ENCODE peak calls at places on chromosomes 4 and X, in seven cellular contexts. W is RCC 7860; O is NCI-H146; L is stimulated activated CD8-positive, alpha-beta memory T cell treated with anti-CD3 and anti-CD28 coated beads, Interleukin-15, amount 100 ng/mL, for 24 hours; V is activated CD4-positive, alpha-beta memory T cell treated with anti-CD3 and anti-CD28 coated beads for 36 hours; R is CD4-positive, alpha-beta T cell; M is naive B cell. A is an unnamed sample.

GRCh38 chr4:135434936-135435335 is 1233.3 kb upstream of the PABPC4L start:
- DNase-seq in W (no peak), O (no peak), L (no peak), V (no peak), R (no peak), M (no peak), A (no peak)

GRCh38 chr4:180960758-180961401 is 1282.3 kb upstream of the TENM3 start:
- DNase-seq in W (no peak), O (peak), L (no peak), V (no peak), R (no peak), M (no peak), A (peak)

GRCh38 chrX:108397627-108398392 is 40.4 kb downstream of the COL4A6 start:
- DNase-seq in W (no peak), O (no peak), L (no peak), V (no peak), R (no peak), M (no peak), A (no peak)

GRCh38 chrX:115690554-115691216 is 129.7 kb downstream of the PLS3 start:
- DNase-seq in W (peak), O (peak), L (no peak), V (peak), R (peak), M (peak), A (peak)

GRCh38 chrX:20252392-20253231 is 14.1 kb downstream of the RPS6KA3 start:
- DNase-seq in W (peak), O (peak), L (peak), V (peak), R (peak), M (peak), A (no peak)

GRCh38 chr4:98659106-98659592 is 738 bp upstream of the TSPAN5 start:
- DNase-seq in W (peak), O (no peak), L (no peak), V (no peak), R (no peak), M (no peak), A (no peak)

GRCh38 chrX:19954707-19955106 is 36.2 kb downstream of the BCLAF3 start:
- DNase-seq in W (no peak), O (no peak), L (no peak), V (no peak), R (no peak), M (no peak), A (no peak)

GRCh38 chr4:108502366-108502765 is 118.0 kb upstream of the RPL34 start:
- DNase-seq in W (no peak), O (no peak), L (no peak), V (no peak), R (no peak), M (no peak), A (no peak)

GRCh38 chrX:37060999-37061398 is 52.8 kb downstream of the FAM47C start:
- DNase-seq in W (peak), O (peak), L (no peak), V (no peak), R (no peak), M (no peak), A (no peak)

GRCh38 chr4:54961357-54961975 is 163.9 kb downstream of the KDR start:
- DNase-seq in W (peak), O (no peak), L (no peak), V (no peak), R (no peak), M (no peak), A (peak)

GRCh38 chr4:123559955-123560669 is 163.5 kb downstream of the SPRY1 start:
- DNase-seq in W (no peak), O (no peak), L (no peak), V (no peak), R (no peak), M (no peak), A (no peak)

GRCh38 chr4:38860788-38861424 is 4.3 kb upstream of the TLR6 start:
- DNase-seq in W (no peak), O (peak), L (no peak), V (peak), R (peak), M (peak), A (peak)

GRCh38 chrX:42577936-42578335 is 200.0 kb downstream of the PPP1R2C start:
- DNase-seq in W (no peak), O (no peak), L (no peak), V (no peak), R (no peak), M (no peak), A (no peak)

GRCh38 chr4:26441110-26441509 is 49.2 kb downstream of the CCKAR start:
- DNase-seq in W (no peak), O (no peak), L (no peak), V (no peak), R (no peak), M (no peak), A (no peak)

GRCh38 chrX:153781428-153782047 is 697 bp downstream of the SRPK3 start:
- DNase-seq in W (no peak), O (no peak), L (no peak), V (no peak), R (no peak), M (no peak), A (peak)

GRCh38 chr4:123463869-123464268 is 67.3 kb downstream of the SPRY1 start:
- DNase-seq in W (no peak), O (no peak), L (no peak), V (no peak), R (no peak), M (peak), A (no peak)

GRCh38 chrX:17638731-17639130 is 98.6 kb upstream of the SCML1 start:
- DNase-seq in W (no peak), O (no peak), L (no peak), V (no peak), R (no peak), M (no peak), A (no peak)

GRCh38 chr4:187256897-187257296 is 533.2 kb upstream of the FAT1 start:
- DNase-seq in W (no peak), O (no peak), L (no peak), V (no peak), R (no peak), M (no peak), A (no peak)

GRCh38 chr4:12778191-12778590 is 705.9 kb downstream of the RAB28 start:
- DNase-seq in W (no peak), O (no peak), L (no peak), V (no peak), R (no peak), M (no peak), A (no peak)

GRCh38 chr4:95377511-95377910 is 171.3 kb downstream of the UNC5C start:
- DNase-seq in W (no peak), O (no peak), L (no peak), V (no peak), R (no peak), M (no peak), A (no peak)

GRCh38 chrX:31836479-31836878 is 764.6 kb upstream of the FTHL17 start:
- DNase-seq in W (no peak), O (no peak), L (no peak), V (no peak), R (no peak), M (no peak), A (no peak)

GRCh38 chrX:3345281-3346081 is 971 bp downstream of the MXRA5 start:
- DNase-seq in W (no peak), O (no peak), L (no peak), V (no peak), R (no peak), M (no peak), A (no peak)

GRCh38 chr4:16337936-16338335 is 111.7 kb upstream of the TAPT1 start:
- DNase-seq in W (peak), O (no peak), L (no peak), V (no peak), R (no peak), M (no peak), A (no peak)